ENCODE peak calls at places on chromosomes 2 and 18, in five cellular contexts. L is naive B cell, N is NCI-H774, X is COLO829, T is NCI-H1105 treated with DMSO at 0.1 percent for 48 hours. H is an unnamed sample.

GRCh38 chr2:158556124-158556523 is 99.4 kb downstream of the PKP4 start:
- DNase-seq in L (no peak), X (no peak), T (no peak), N (no peak), H (no peak)

GRCh38 chr2:23135481-23136100 is 249.4 kb upstream of the KLHL29 start:
- DNase-seq in N (no peak), X (no peak), T (no peak), L (no peak), H (no peak)

GRCh38 chr18:80231151-80231550 is 16.2 kb downstream of the PARD6G start:
- DNase-seq in T (no peak), N (no peak), X (no peak), L (no peak), H (no peak)

GRCh38 chr18:57352271-57352701 is at the start of gene ST8SIA3:
- DNase-seq in L (no peak), N (no peak), X (no peak), T (peak), H (no peak)

GRCh38 chr2:130387071-130387400 is 31.2 kb downstream of the PTPN18 start:
- DNase-seq in X (no peak), L (no peak), N (no peak), T (no peak), H (no peak)

GRCh38 chr2:2333076-2333475 is 2.0 kb upstream of the MYT1L start:
- DNase-seq in L (no peak), X (no peak), T (no peak), N (peak), H (no peak)

GRCh38 chr18:44039216-44039615 is 641.5 kb upstream of the SETBP1 start:
- DNase-seq in L (no peak), T (no peak), N (no peak), X (no peak), H (no peak)

GRCh38 chr2:58107803-58108710 is 61.5 kb downstream of the VRK2 start:
- DNase-seq in T (no peak), X (no peak), L (no peak), N (no peak), H (peak)

GRCh38 chr2:221779614-221780067 is 207.5 kb upstream of the EPHA4 start:
- DNase-seq in L (no peak), T (no peak), X (no peak), N (no peak), H (no peak)

GRCh38 chr2:85802337-85803103 is 48.7 kb downstream of the ATOH8 start:
- DNase-seq in X (no peak), L (no peak), T (no peak), N (no peak), H (no peak)

GRCh38 chr2:16330571-16331351 is 334.9 kb downstream of the CYRIA start:
- DNase-seq in X (no peak), L (no peak), N (no peak), T (no peak), H (no peak)

GRCh38 chr2:10305254-10305635 is 2.5 kb downstream of the HPCAL1 start:
- DNase-seq in N (no peak), L (no peak), X (no peak), T (peak), H (no peak)

GRCh38 chr18:41311571-41312240 is 643.3 kb upstream of the PIK3C3 start:
- DNase-seq in L (no peak), X (no peak), T (no peak), N (no peak), H (no peak)

GRCh38 chr18:9849407-9849961 is 36.3 kb upstream of the TXNDC2 start:
- DNase-seq in X (no peak), T (no peak), L (no peak), N (no peak), H (peak)

GRCh38 chr2:708667-709066 is 31.5 kb upstream of the TMEM18 start:
- DNase-seq in T (no peak), X (no peak), L (no peak), N (no peak), H (no peak)

GRCh38 chr2:114066186-114066747 is 176.4 kb downstream of the ACTR3 start:
- DNase-seq in T (no peak), X (no peak), N (no peak), L (no peak), H (no peak)

GRCh38 chr2:179951680-179952079 is 55.4 kb downstream of the CWC22 start:
- DNase-seq in X (no peak), N (no peak), T (no peak), L (no peak), H (no peak)

GRCh38 chr2:69013123-69013836 is at the start of gene ANTXR1:
- DNase-seq in X (no peak), N (no peak), T (peak), L (peak), H (peak)

GRCh38 chr2:27264753-27265535 is 2.1 kb upstream of the SLC30A3 start:
- DNase-seq in L (peak), T (peak), N (peak), X (no peak), H (peak)

GRCh38 chr2:209661286-209661685 is 110.3 kb upstream of the UNC80 start:
- DNase-seq in L (no peak), N (peak), T (peak), X (no peak), H (no peak)

GRCh38 chr2:29628078-29628765 is 293.2 kb downstream of the ALK start:
- DNase-seq in T (no peak), L (no peak), N (no peak), X (no peak), H (no peak)

GRCh38 chr18:78352905-78353304 is 626.7 kb upstream of the SALL3 start:
- DNase-seq in X (no peak), N (no peak), L (no peak), T (no peak), H (no peak)

GRCh38 chr2:105403785-105404698 is 5.2 kb upstream of the FHL2 start:
- DNase-seq in X (peak), N (no peak), T (peak), L (no peak), H (no peak)

GRCh38 chr2:49516427-49516826 is 362.1 kb upstream of the FSHR start:
- DNase-seq in L (no peak), X (no peak), N (no peak), T (no peak), H (no peak)

GRCh38 chr18:54932472-54932871 is 26.8 kb downstream of the CCDC68 start:
- DNase-seq in L (no peak), N (no peak), X (no peak), T (no peak), H (no peak)

GRCh38 chr18:2826581-2826980 is 20.2 kb upstream of the EMILIN2 start:
- DNase-seq in X (no peak), N (no peak), L (no peak), T (no peak), H (no peak)

GRCh38 chr2:176682278-176682677 is 413.0 kb downstream of the MTX2 start:
- DNase-seq in N (no peak), L (no peak), T (no peak), X (no peak), H (no peak)

GRCh38 chr2:231932985-231933915 is 7.1 kb upstream of the NPPC start:
- DNase-seq in T (no peak), X (no peak), L (no peak), N (no peak), H (no peak)

GRCh38 chr2:230614913-230615332 is 97.7 kb upstream of the CAB39 start:
- DNase-seq in N (no peak), T (no peak), X (no peak), L (peak), H (no peak)

GRCh38 chr18:63004466-63005089 is 289.2 kb downstream of the PHLPP1 start:
- DNase-seq in X (no peak), T (no peak), L (no peak), N (no peak), H (no peak)

GRCh38 chr2:241796209-241796608 is 12.8 kb upstream of the NEU4 start:
- DNase-seq in N (no peak), T (no peak), L (no peak), X (no peak), H (no peak)

GRCh38 chr2:86673976-86674670 is 46.0 kb upstream of the RMND5A start:
- DNase-seq in N (no peak), T (no peak), L (no peak), X (no peak), H (no peak)

GRCh38 chr2:133633851-133634250 is 65.6 kb upstream of the NCKAP5 start:
- DNase-seq in X (no peak), T (no peak), L (no peak), N (no peak), H (no peak)

GRCh38 chr18:80104364-80104779 is 4.7 kb upstream of the ADNP2 start:
- DNase-seq in X (no peak), L (no peak), T (no peak), N (no peak), H (no peak)

GRCh38 chr2:148981350-148981749 is 57.1 kb upstream of the LYPD6B start:
- DNase-seq in N (no peak), L (no peak), X (no peak), T (no peak), H (no peak)